ENCODE peak calls at places on chromosomes 5 and 9, in nine cellular contexts. One of them, this sample, is unnamed.

GRCh38 chr5:14167211-14167845 is 24.2 kb downstream of the TRIO start:
- DNase-seq in SW 1271: peak; percentile 65
- DNase-seq in activated CD8-positive, alpha-beta memory T cell treated with anti-CD3 and anti-CD28 coated beads for 1 hour: no peak
- DNase-seq in NCI-H510A: peak; percentile 31
- DNase-seq in HT1080: peak; percentile 75
- DNase-seq in foreskin fibroblast: peak; percentile 73
- DNase-seq in AG20443: peak; percentile 42
- DNase-seq in OCI-M1: no peak
- DNase-seq in cardiac septum: no peak
- DNase-seq in this sample: peak; percentile 68

GRCh38 chr5:132063090-132063911 is 2.8 kb downstream of the IL3 start:
- DNase-seq in SW 1271: peak; percentile 54
- DNase-seq in activated CD8-positive, alpha-beta memory T cell treated with anti-CD3 and anti-CD28 coated beads for 1 hour: peak; percentile 49
- DNase-seq in NCI-H510A: no peak
- DNase-seq in HT1080: peak; percentile 56
- DNase-seq in foreskin fibroblast: peak; percentile 79
- DNase-seq in AG20443: peak; percentile 87
- DNase-seq in OCI-M1: peak; percentile 91
- DNase-seq in cardiac septum: peak; percentile 85
- DNase-seq in this sample: peak; percentile 72

GRCh38 chr9:2227468-2227867 is 212.3 kb downstream of the SMARCA2 start:
- DNase-seq in SW 1271: no peak
- DNase-seq in activated CD8-positive, alpha-beta memory T cell treated with anti-CD3 and anti-CD28 coated beads for 1 hour: no peak
- DNase-seq in NCI-H510A: no peak
- DNase-seq in HT1080: no peak
- DNase-seq in foreskin fibroblast: peak; percentile 72
- DNase-seq in AG20443: peak; percentile 59
- DNase-seq in OCI-M1: no peak
- DNase-seq in cardiac septum: no peak
- DNase-seq in this sample: peak; percentile 37

GRCh38 chr5:162995568-162995967 is 441.8 kb upstream of the CCNG1 start:
- DNase-seq in SW 1271: no peak
- DNase-seq in activated CD8-positive, alpha-beta memory T cell treated with anti-CD3 and anti-CD28 coated beads for 1 hour: no peak
- DNase-seq in NCI-H510A: no peak
- DNase-seq in HT1080: no peak
- DNase-seq in foreskin fibroblast: no peak
- DNase-seq in AG20443: no peak
- DNase-seq in OCI-M1: no peak
- DNase-seq in cardiac septum: no peak
- DNase-seq in this sample: no peak

GRCh38 chr5:53326420-53327153 is 153.8 kb upstream of the FST start:
- DNase-seq in SW 1271: no peak
- DNase-seq in activated CD8-positive, alpha-beta memory T cell treated with anti-CD3 and anti-CD28 coated beads for 1 hour: no peak
- DNase-seq in NCI-H510A: no peak
- DNase-seq in HT1080: no peak
- DNase-seq in foreskin fibroblast: peak; percentile 65
- DNase-seq in AG20443: no peak
- DNase-seq in OCI-M1: no peak
- DNase-seq in cardiac septum: no peak
- DNase-seq in this sample: no peak

GRCh38 chr5:42668254-42668653 is 88.4 kb upstream of the CCDC152 start:
- DNase-seq in SW 1271: no peak
- DNase-seq in activated CD8-positive, alpha-beta memory T cell treated with anti-CD3 and anti-CD28 coated beads for 1 hour: no peak
- DNase-seq in NCI-H510A: no peak
- DNase-seq in HT1080: no peak
- DNase-seq in foreskin fibroblast: no peak
- DNase-seq in AG20443: no peak
- DNase-seq in OCI-M1: peak; percentile 7
- DNase-seq in cardiac septum: no peak
- DNase-seq in this sample: no peak

GRCh38 chr9:91930475-91930874 is 19.6 kb downstream of the ROR2 start:
- DNase-seq in SW 1271: no peak
- DNase-seq in activated CD8-positive, alpha-beta memory T cell treated with anti-CD3 and anti-CD28 coated beads for 1 hour: no peak
- DNase-seq in NCI-H510A: no peak
- DNase-seq in HT1080: no peak
- DNase-seq in foreskin fibroblast: peak; percentile 13
- DNase-seq in AG20443: no peak
- DNase-seq in OCI-M1: peak; percentile 4
- DNase-seq in cardiac septum: no peak
- DNase-seq in this sample: no peak

GRCh38 chr9:101140728-101141127 is 112.2 kb downstream of the PLPPR1 start:
- DNase-seq in SW 1271: no peak
- DNase-seq in activated CD8-positive, alpha-beta memory T cell treated with anti-CD3 and anti-CD28 coated beads for 1 hour: no peak
- DNase-seq in NCI-H510A: no peak
- DNase-seq in HT1080: no peak
- DNase-seq in foreskin fibroblast: no peak
- DNase-seq in AG20443: no peak
- DNase-seq in OCI-M1: peak; percentile 91
- DNase-seq in cardiac septum: no peak
- DNase-seq in this sample: no peak

GRCh38 chr5:548256-548655 is 24.0 kb upstream of the SLC9A3 start:
- DNase-seq in SW 1271: no peak
- DNase-seq in activated CD8-positive, alpha-beta memory T cell treated with anti-CD3 and anti-CD28 coated beads for 1 hour: no peak
- DNase-seq in NCI-H510A: no peak
- DNase-seq in HT1080: peak; percentile 29
- DNase-seq in foreskin fibroblast: peak; percentile 32
- DNase-seq in AG20443: peak; percentile 43
- DNase-seq in OCI-M1: no peak
- DNase-seq in cardiac septum: peak; percentile 53
- DNase-seq in this sample: peak; percentile 60

GRCh38 chr9:120369608-120370220 is 210.3 kb downstream of the CDK5RAP2 start:
- DNase-seq in SW 1271: no peak
- DNase-seq in activated CD8-positive, alpha-beta memory T cell treated with anti-CD3 and anti-CD28 coated beads for 1 hour: no peak
- DNase-seq in NCI-H510A: no peak
- DNase-seq in HT1080: no peak
- DNase-seq in foreskin fibroblast: no peak
- DNase-seq in AG20443: no peak
- DNase-seq in OCI-M1: no peak
- DNase-seq in cardiac septum: peak; percentile 12
- DNase-seq in this sample: no peak

GRCh38 chr5:115986358-115986757 is 24.1 kb downstream of the LVRN start:
- DNase-seq in SW 1271: no peak
- DNase-seq in activated CD8-positive, alpha-beta memory T cell treated with anti-CD3 and anti-CD28 coated beads for 1 hour: no peak
- DNase-seq in NCI-H510A: no peak
- DNase-seq in HT1080: no peak
- DNase-seq in foreskin fibroblast: peak; percentile 68
- DNase-seq in AG20443: peak; percentile 16
- DNase-seq in OCI-M1: no peak
- DNase-seq in cardiac septum: no peak
- DNase-seq in this sample: no peak

GRCh38 chr9:134328341-134328840 is 2.1 kb downstream of the RXRA start:
- DNase-seq in SW 1271: no peak
- DNase-seq in activated CD8-positive, alpha-beta memory T cell treated with anti-CD3 and anti-CD28 coated beads for 1 hour: no peak
- DNase-seq in NCI-H510A: no peak
- DNase-seq in HT1080: no peak
- DNase-seq in foreskin fibroblast: peak; percentile 63
- DNase-seq in AG20443: no peak
- DNase-seq in OCI-M1: no peak
- DNase-seq in cardiac septum: no peak
- DNase-seq in this sample: no peak

GRCh38 chr5:155193018-155193417 is 179.5 kb downstream of the KIF4B start:
- DNase-seq in SW 1271: no peak
- DNase-seq in activated CD8-positive, alpha-beta memory T cell treated with anti-CD3 and anti-CD28 coated beads for 1 hour: no peak
- DNase-seq in NCI-H510A: no peak
- DNase-seq in HT1080: peak; percentile 53
- DNase-seq in foreskin fibroblast: no peak
- DNase-seq in AG20443: no peak
- DNase-seq in OCI-M1: no peak
- DNase-seq in cardiac septum: no peak
- DNase-seq in this sample: no peak

GRCh38 chr5:148840531-148840930 is 14.1 kb downstream of the ADRB2 start:
- DNase-seq in SW 1271: no peak
- DNase-seq in activated CD8-positive, alpha-beta memory T cell treated with anti-CD3 and anti-CD28 coated beads for 1 hour: no peak
- DNase-seq in NCI-H510A: no peak
- DNase-seq in HT1080: no peak
- DNase-seq in foreskin fibroblast: peak; percentile 61
- DNase-seq in AG20443: no peak
- DNase-seq in OCI-M1: no peak
- DNase-seq in cardiac septum: no peak
- DNase-seq in this sample: no peak

GRCh38 chr5:176481659-176482213 is 33.6 kb downstream of the FAF2 start:
- DNase-seq in SW 1271: no peak
- DNase-seq in activated CD8-positive, alpha-beta memory T cell treated with anti-CD3 and anti-CD28 coated beads for 1 hour: no peak
- DNase-seq in NCI-H510A: no peak
- DNase-seq in HT1080: peak; percentile 62
- DNase-seq in foreskin fibroblast: no peak
- DNase-seq in AG20443: no peak
- DNase-seq in OCI-M1: no peak
- DNase-seq in cardiac septum: no peak
- DNase-seq in this sample: no peak

GRCh38 chr5:55222061-55222818 is 4.9 kb downstream of the MCIDAS start:
- DNase-seq in SW 1271: no peak
- DNase-seq in activated CD8-positive, alpha-beta memory T cell treated with anti-CD3 and anti-CD28 coated beads for 1 hour: no peak
- DNase-seq in NCI-H510A: no peak
- DNase-seq in HT1080: no peak
- DNase-seq in foreskin fibroblast: peak; percentile 5
- DNase-seq in AG20443: no peak
- DNase-seq in OCI-M1: no peak
- DNase-seq in cardiac septum: no peak
- DNase-seq in this sample: no peak

GRCh38 chr5:65924366-65925093 is 1.8 kb upstream of the ERBIN start:
- DNase-seq in SW 1271: no peak
- DNase-seq in activated CD8-positive, alpha-beta memory T cell treated with anti-CD3 and anti-CD28 coated beads for 1 hour: no peak
- DNase-seq in NCI-H510A: no peak
- DNase-seq in HT1080: no peak
- DNase-seq in foreskin fibroblast: no peak
- DNase-seq in AG20443: no peak
- DNase-seq in OCI-M1: no peak
- DNase-seq in cardiac septum: no peak
- DNase-seq in this sample: no peak

GRCh38 chr9:127109212-127109711 is 13.2 kb downstream of the ANGPTL2 start:
- DNase-seq in SW 1271: no peak
- DNase-seq in activated CD8-positive, alpha-beta memory T cell treated with anti-CD3 and anti-CD28 coated beads for 1 hour: no peak
- DNase-seq in NCI-H510A: no peak
- DNase-seq in HT1080: no peak
- DNase-seq in foreskin fibroblast: no peak
- DNase-seq in AG20443: no peak
- DNase-seq in OCI-M1: no peak
- DNase-seq in cardiac septum: peak; percentile 27
- DNase-seq in this sample: no peak

GRCh38 chr5:180072556-180072955 is 997 bp upstream of the RNF130 start:
- DNase-seq in SW 1271: no peak
- DNase-seq in activated CD8-positive, alpha-beta memory T cell treated with anti-CD3 and anti-CD28 coated beads for 1 hour: no peak
- DNase-seq in NCI-H510A: no peak
- DNase-seq in HT1080: no peak
- DNase-seq in foreskin fibroblast: no peak
- DNase-seq in AG20443: no peak
- DNase-seq in OCI-M1: no peak
- DNase-seq in cardiac septum: no peak
- DNase-seq in this sample: no peak

GRCh38 chr9:14075218-14075617 is 238.7 kb downstream of the NFIB start:
- DNase-seq in SW 1271: no peak
- DNase-seq in activated CD8-positive, alpha-beta memory T cell treated with anti-CD3 and anti-CD28 coated beads for 1 hour: no peak
- DNase-seq in NCI-H510A: no peak
- DNase-seq in HT1080: no peak
- DNase-seq in foreskin fibroblast: no peak
- DNase-seq in AG20443: no peak
- DNase-seq in OCI-M1: no peak
- DNase-seq in cardiac septum: no peak
- DNase-seq in this sample: no peak

GRCh38 chr9:120852240-120853018 is 9.7 kb upstream of the PSMD5 start:
- DNase-seq in SW 1271: no peak
- DNase-seq in activated CD8-positive, alpha-beta memory T cell treated with anti-CD3 and anti-CD28 coated beads for 1 hour: no peak
- DNase-seq in NCI-H510A: no peak
- DNase-seq in HT1080: no peak
- DNase-seq in foreskin fibroblast: no peak
- DNase-seq in AG20443: no peak
- DNase-seq in OCI-M1: no peak
- DNase-seq in cardiac septum: no peak
- DNase-seq in this sample: no peak

GRCh38 chr9:73260506-73260905 is 108.8 kb downstream of the ANXA1 start:
- DNase-seq in SW 1271: no peak
- DNase-seq in activated CD8-positive, alpha-beta memory T cell treated with anti-CD3 and anti-CD28 coated beads for 1 hour: no peak
- DNase-seq in NCI-H510A: no peak
- DNase-seq in HT1080: no peak
- DNase-seq in foreskin fibroblast: no peak
- DNase-seq in AG20443: no peak
- DNase-seq in OCI-M1: no peak
- DNase-seq in cardiac septum: no peak
- DNase-seq in this sample: no peak

GRCh38 chr5:153352685-153353219 is 137.7 kb upstream of the GRIA1 start:
- DNase-seq in SW 1271: no peak
- DNase-seq in activated CD8-positive, alpha-beta memory T cell treated with anti-CD3 and anti-CD28 coated beads for 1 hour: no peak
- DNase-seq in NCI-H510A: no peak
- DNase-seq in HT1080: no peak
- DNase-seq in foreskin fibroblast: no peak
- DNase-seq in AG20443: no peak
- DNase-seq in OCI-M1: peak; percentile 94
- DNase-seq in cardiac septum: no peak
- DNase-seq in this sample: no peak

GRCh38 chr5:103624748-103625147 is 62.2 kb upstream of the NUDT12 start:
- DNase-seq in SW 1271: no peak
- DNase-seq in activated CD8-positive, alpha-beta memory T cell treated with anti-CD3 and anti-CD28 coated beads for 1 hour: no peak
- DNase-seq in NCI-H510A: no peak
- DNase-seq in HT1080: peak; percentile 59
- DNase-seq in foreskin fibroblast: peak; percentile 4
- DNase-seq in AG20443: no peak
- DNase-seq in OCI-M1: no peak
- DNase-seq in cardiac septum: no peak
- DNase-seq in this sample: peak; percentile 25

GRCh38 chr5:160284271-160284670 is 28.1 kb downstream of the CCNJL start:
- DNase-seq in SW 1271: no peak
- DNase-seq in activated CD8-positive, alpha-beta memory T cell treated with anti-CD3 and anti-CD28 coated beads for 1 hour: no peak
- DNase-seq in NCI-H510A: no peak
- DNase-seq in HT1080: no peak
- DNase-seq in foreskin fibroblast: no peak
- DNase-seq in AG20443: no peak
- DNase-seq in OCI-M1: no peak
- DNase-seq in cardiac septum: no peak
- DNase-seq in this sample: no peak

GRCh38 chr5:56440871-56441740 is 208.0 kb upstream of the ANKRD55 start:
- DNase-seq in SW 1271: no peak
- DNase-seq in activated CD8-positive, alpha-beta memory T cell treated with anti-CD3 and anti-CD28 coated beads for 1 hour: no peak
- DNase-seq in NCI-H510A: no peak
- DNase-seq in HT1080: no peak
- DNase-seq in foreskin fibroblast: peak; percentile 62
- DNase-seq in AG20443: peak; percentile 84
- DNase-seq in OCI-M1: peak; percentile 59
- DNase-seq in cardiac septum: no peak
- DNase-seq in this sample: peak; percentile 29

GRCh38 chr5:108727154-108727638 is 20.5 kb upstream of the FER start:
- DNase-seq in SW 1271: no peak
- DNase-seq in activated CD8-positive, alpha-beta memory T cell treated with anti-CD3 and anti-CD28 coated beads for 1 hour: no peak
- DNase-seq in NCI-H510A: no peak
- DNase-seq in HT1080: peak; percentile 5
- DNase-seq in foreskin fibroblast: peak; percentile 75
- DNase-seq in AG20443: peak; percentile 55
- DNase-seq in OCI-M1: no peak
- DNase-seq in cardiac septum: no peak
- DNase-seq in this sample: peak; percentile 9

GRCh38 chr9:77659926-77660325 is 11.8 kb upstream of the GNA14 start:
- DNase-seq in SW 1271: no peak
- DNase-seq in activated CD8-positive, alpha-beta memory T cell treated with anti-CD3 and anti-CD28 coated beads for 1 hour: no peak
- DNase-seq in NCI-H510A: no peak
- DNase-seq in HT1080: no peak
- DNase-seq in foreskin fibroblast: no peak
- DNase-seq in AG20443: no peak
- DNase-seq in OCI-M1: no peak
- DNase-seq in cardiac septum: no peak
- DNase-seq in this sample: no peak

GRCh38 chr5:18375637-18376036 is 741.4 kb downstream of the TAF11L14 start:
- DNase-seq in SW 1271: no peak
- DNase-seq in activated CD8-positive, alpha-beta memory T cell treated with anti-CD3 and anti-CD28 coated beads for 1 hour: no peak
- DNase-seq in NCI-H510A: no peak
- DNase-seq in HT1080: no peak
- DNase-seq in foreskin fibroblast: no peak
- DNase-seq in AG20443: no peak
- DNase-seq in OCI-M1: no peak
- DNase-seq in cardiac septum: no peak
- DNase-seq in this sample: no peak

GRCh38 chr5:2374703-2375102 is 376.8 kb downstream of the IRX2 start:
- DNase-seq in SW 1271: no peak
- DNase-seq in activated CD8-positive, alpha-beta memory T cell treated with anti-CD3 and anti-CD28 coated beads for 1 hour: no peak
- DNase-seq in NCI-H510A: no peak
- DNase-seq in HT1080: no peak
- DNase-seq in foreskin fibroblast: no peak
- DNase-seq in AG20443: no peak
- DNase-seq in OCI-M1: no peak
- DNase-seq in cardiac septum: no peak
- DNase-seq in this sample: no peak

GRCh38 chr9:72880821-72881220 is 72.0 kb downstream of the ALDH1A1 start:
- DNase-seq in SW 1271: no peak
- DNase-seq in activated CD8-positive, alpha-beta memory T cell treated with anti-CD3 and anti-CD28 coated beads for 1 hour: no peak
- DNase-seq in NCI-H510A: no peak
- DNase-seq in HT1080: no peak
- DNase-seq in foreskin fibroblast: peak; percentile 46
- DNase-seq in AG20443: peak; percentile 35
- DNase-seq in OCI-M1: no peak
- DNase-seq in cardiac septum: no peak
- DNase-seq in this sample: no peak

This sample was measured in Daoy.